ENCODE peak calls at places on chromosomes 16 and 17, in nine cellular contexts. V, U, D, K, Z, Y, C, B and S are unnamed samples.

GRCh38 chr17:37713028-37713431 is 31.8 kb downstream of the HNF1B start:
- DNase-seq in Z (no peak), K (no peak), B (no peak), U (no peak), V (no peak), Y (no peak), C (no peak), D (no peak), S (no peak)

GRCh38 chr17:75272848-75273184 is 1.8 kb upstream of the MIF4GD start:
- DNase-seq in Z (no peak), B (no peak), U (no peak), D (no peak), Y (no peak), K (no peak), C (no peak), V (peak), S (no peak)

GRCh38 chr16:66131895-66132294 is 234.6 kb upstream of the CDH5 start:
- DNase-seq in C (no peak), B (no peak), Y (no peak), U (no peak), D (no peak), K (no peak), V (peak), Z (no peak), S (no peak)

GRCh38 chr16:3804426-3805016 is 76.0 kb downstream of the CREBBP start:
- DNase-seq in B (no peak), K (no peak), V (no peak), Y (no peak), U (no peak), Z (no peak), D (no peak), C (no peak), S (no peak)

GRCh38 chr17:19371259-19372003 is 6.9 kb upstream of the MAPK7 start:
- DNase-seq in C (no peak), V (no peak), B (peak), U (no peak), Z (no peak), Y (no peak), K (no peak), D (no peak), S (no peak)

GRCh38 chr17:19404264-19404663 is 6.8 kb upstream of the RNF112 start:
- DNase-seq in K (no peak), Y (no peak), Z (no peak), D (no peak), C (no peak), V (no peak), B (no peak), U (no peak), S (no peak)

GRCh38 chr17:71727292-71727691 is 393.5 kb upstream of the SOX9 start:
- DNase-seq in U (no peak), K (no peak), C (no peak), V (no peak), Z (no peak), B (no peak), Y (no peak), D (no peak), S (no peak)

GRCh38 chr16:85393674-85394510 is 219.2 kb upstream of the GSE1 start:
- DNase-seq in U (peak), Z (peak), Y (no peak), C (no peak), K (peak), B (peak), V (peak), D (peak), S (peak)

GRCh38 chr16:30122621-30123160 is 329 bp downstream of the MAPK3 start:
- DNase-seq in Y (no peak), Z (no peak), U (no peak), B (no peak), V (no peak), C (no peak), D (no peak), K (no peak), S (no peak)

GRCh38 chr17:44968225-44969143 is at the start of gene C1QL1:
- DNase-seq in Y (peak), B (peak), U (peak), C (peak), Z (peak), V (peak), K (peak), D (peak), S (peak)

GRCh38 chr17:29766796-29767327 is 144.2 kb upstream of the CORO6 start:
- DNase-seq in C (no peak), Y (no peak), D (no peak), Z (no peak), V (no peak), U (no peak), K (no peak), B (no peak), S (no peak)

GRCh38 chr16:14285542-14286380 is 214.6 kb downstream of the MRTFB start:
- DNase-seq in B (peak), K (no peak), C (peak), Y (peak), D (peak), V (peak), U (peak), Z (peak), S (peak)

GRCh38 chr16:28261916-28262315 is 30.4 kb upstream of the SBK1 start:
- DNase-seq in U (no peak), Z (no peak), Y (no peak), C (peak), V (no peak), K (no peak), B (no peak), D (peak), S (no peak)

GRCh38 chr17:80187493-80187892 is 17.7 kb downstream of the CARD14 start:
- DNase-seq in D (peak), K (no peak), U (no peak), V (peak), Z (no peak), B (no peak), Y (peak), C (no peak), S (no peak)

GRCh38 chr16:89574681-89575246 is 794 bp upstream of the CPNE7 start:
- DNase-seq in U (peak), V (peak), B (peak), Z (no peak), Y (peak), K (peak), D (no peak), C (no peak), S (peak)

GRCh38 chr16:77781091-77781490 is 7.3 kb upstream of the VAT1L start:
- DNase-seq in D (no peak), V (no peak), B (no peak), Z (no peak), C (no peak), U (no peak), K (no peak), Y (no peak), S (no peak)

GRCh38 chr16:67055712-67056487 is 27.0 kb downstream of the CBFB start:
- DNase-seq in C (peak), D (no peak), Y (peak), U (peak), Z (no peak), V (peak), K (no peak), B (peak), S (peak)

DNA sequence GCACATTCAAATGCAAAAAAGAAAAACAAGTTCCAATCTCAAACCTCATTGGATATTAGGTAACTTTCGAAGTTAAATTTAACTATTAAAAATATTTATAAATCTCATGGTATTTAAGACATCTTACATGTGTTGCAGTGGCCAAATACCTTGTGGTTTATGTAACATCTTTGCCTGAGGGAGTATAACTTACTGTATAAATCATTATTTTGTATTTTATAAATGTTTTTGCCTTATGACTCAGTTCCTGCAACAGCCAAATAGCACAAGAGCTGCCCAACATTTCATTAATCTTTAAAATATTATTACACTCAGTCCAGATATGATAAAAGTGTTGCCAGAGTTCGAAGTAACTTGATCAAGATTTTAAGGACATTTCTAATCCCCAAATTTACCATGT is 43.8 kb downstream of the IRX6 start:
- DNase-seq in D (no peak), U (no peak), Y (peak), K (no peak), B (no peak), V (peak), Z (no peak), C (no peak), S (no peak)
- TF ChIP-seq CTCF in D (no peak), U (no peak), Y (no peak), K (no peak), B (no peak), V (no peak), Z (no peak), C (no peak), S (no peak)

GRCh38 chr17:68291836-68292688 is 767 bp downstream of the ARSG start:
- DNase-seq in Z (peak), C (peak), D (peak), B (peak), K (peak), Y (peak), U (peak), V (peak), S (peak)
- TF ChIP-seq CTCF in Z (no peak), C (no peak), D (peak), B (peak), K (no peak), Y (no peak), U (no peak), V (no peak), S (no peak)

DNA sequence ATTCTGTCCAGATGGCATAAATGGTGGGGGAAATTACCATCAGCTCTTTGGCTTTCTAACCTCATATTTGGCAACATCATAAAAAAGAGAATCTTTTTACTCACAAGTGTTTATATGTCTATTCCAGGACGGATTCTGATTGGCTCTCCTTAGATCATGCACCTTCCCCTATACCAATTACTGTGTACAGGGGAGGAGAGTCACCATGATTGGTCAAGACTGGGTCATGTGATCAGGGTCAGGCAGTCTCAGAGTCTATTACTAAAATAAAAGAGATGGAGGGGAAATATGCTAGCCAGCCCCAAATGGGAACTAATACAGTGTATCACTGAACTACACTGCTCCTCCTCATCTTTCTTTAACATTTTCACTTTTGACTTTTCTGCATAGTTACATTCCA is 537.2 kb upstream of the EEF2KMT start:
- DNase-seq in V (no peak), U (no peak), B (peak), K (no peak), D (no peak), Y (no peak), Z (no peak), C (no peak), S (no peak)
- TF ChIP-seq CTCF in V (no peak), U (no peak), B (no peak), K (no peak), D (no peak), Y (no peak), Z (no peak), C (no peak), S (no peak)

DNA sequence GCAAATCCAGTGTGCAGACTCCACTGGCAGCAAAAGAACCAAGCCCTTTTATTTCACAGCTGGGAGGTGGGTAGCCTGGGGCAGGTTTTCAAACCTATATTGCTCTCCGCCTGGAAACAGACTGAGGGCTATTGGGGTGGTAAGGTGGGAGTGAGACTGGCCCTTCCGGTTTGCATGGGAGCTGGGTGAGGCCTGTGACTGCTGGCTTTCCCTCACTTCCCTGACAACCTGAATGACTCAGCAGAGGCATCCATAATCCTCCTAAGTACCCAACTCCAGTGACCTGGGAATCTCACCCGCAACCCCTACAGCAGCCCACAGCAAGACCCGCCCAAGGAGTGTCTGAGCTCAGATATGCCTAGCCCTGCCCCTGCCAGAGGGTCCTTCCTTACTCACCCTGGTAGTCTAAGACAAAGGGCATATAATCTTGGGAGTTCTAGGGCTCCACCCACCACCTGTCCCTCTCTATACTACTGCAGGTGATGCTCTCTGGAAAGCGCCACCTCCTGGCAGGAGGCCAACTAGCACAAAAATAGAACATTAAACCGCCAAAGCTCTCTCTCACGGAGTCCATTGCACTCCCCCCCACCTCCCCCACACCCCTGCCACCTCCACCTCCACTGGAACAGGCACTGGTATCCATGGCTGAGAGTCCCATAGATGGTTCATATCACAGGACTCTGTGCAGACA is 602.0 kb upstream of the C16orf82 start:
- DNase-seq in Z (no peak), D (no peak), V (no peak), Y (no peak), B (no peak), C (no peak), U (no peak), K (no peak), S (no peak)
- TF ChIP-seq CTCF in Z (no peak), D (no peak), V (no peak), Y (no peak), B (no peak), C (no peak), U (no peak), K (no peak), S (no peak)

DNA sequence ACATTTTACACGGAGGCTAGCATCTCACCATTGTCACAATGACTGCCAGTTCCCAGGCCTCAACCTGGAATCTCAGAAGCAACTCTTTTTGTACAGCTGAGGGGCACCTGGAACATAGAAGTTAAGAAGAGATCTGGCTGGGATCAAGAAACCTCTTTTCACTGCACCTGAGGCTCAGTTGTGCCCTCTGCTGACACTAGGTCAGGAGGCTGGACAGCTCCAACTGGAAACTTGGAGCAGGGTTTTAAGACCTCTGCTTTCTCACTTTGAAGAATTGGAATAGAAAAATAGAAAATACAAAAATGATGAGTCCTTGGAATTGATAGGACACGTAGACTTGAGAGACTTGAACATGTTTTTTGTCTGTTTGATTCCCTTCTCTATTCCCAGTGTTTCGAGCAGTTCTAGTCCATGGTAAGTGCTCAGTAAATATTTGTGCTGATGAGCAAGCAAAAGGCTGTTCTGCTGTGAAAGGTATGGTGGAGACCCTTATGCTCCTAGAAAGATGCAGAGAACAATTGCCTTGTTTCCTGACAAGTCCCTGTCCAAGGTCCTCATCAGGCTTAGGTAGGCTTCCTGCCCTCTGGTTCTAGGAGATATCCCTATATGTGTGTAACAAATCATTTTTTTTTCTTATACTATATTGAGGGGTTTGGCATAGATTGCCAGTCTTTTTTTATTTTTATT is 13.6 kb upstream of the PPM1D start:
- DNase-seq in U (no peak), V (peak), D (no peak), Z (no peak), C (no peak), Y (no peak), B (no peak), K (no peak), S (no peak)
- TF ChIP-seq CTCF in U (no peak), V (peak), D (peak), Z (no peak), C (no peak), Y (peak), B (peak), K (peak), S (peak)